ENCODE peak calls at places on chromosome 9, in nine cellular contexts. S is cardiac fibroblast; M is bronchial epithelial cell; N is PC-9; A is fibroblast of villous mesenchyme; T is mesendoderm; V is left ventricle myocardium inferior; C is effector memory CD4-positive, alpha-beta T cell; L is AG04450. I is an unnamed sample.

GRCh38 chr9:79257671-79258410 is 313.9 kb upstream of the TLE4 start:
- DNase-seq in T (no peak), M (no peak), V (no peak), N (no peak), S (no peak), L (no peak), A (no peak), C (no peak), I (no peak)

GRCh38 chr9:83708515-83709158 is 879 bp upstream of the UBQLN1 start:
- DNase-seq in S (peak), N (peak), L (no peak), M (peak), C (peak), V (peak), T (peak), A (peak), I (peak)

GRCh38 chr9:71647094-71647591 is 121.2 kb downstream of the CEMIP2 start:
- DNase-seq in N (peak), M (peak), C (peak), A (peak), L (peak), T (peak), V (peak), S (peak), I (peak)

GRCh38 chr9:76926846-76927245 is 20.9 kb upstream of the PRUNE2 start:
- DNase-seq in S (no peak), T (no peak), M (no peak), V (no peak), C (no peak), N (no peak), A (no peak), L (no peak), I (no peak)

GRCh38 chr9:77961541-77961940 is 70.1 kb downstream of the GNAQ start:
- DNase-seq in S (peak), L (no peak), V (no peak), T (peak), M (no peak), N (no peak), C (no peak), A (peak), I (no peak)

GRCh38 chr9:134083451-134083850 is 15.6 kb upstream of the BRD3 start:
- DNase-seq in A (no peak), M (peak), C (no peak), L (no peak), N (no peak), T (no peak), V (no peak), S (no peak), I (no peak)

GRCh38 chr9:134547161-134548100 is 94.2 kb upstream of the COL5A1 start:
- DNase-seq in T (no peak), N (no peak), A (no peak), L (no peak), V (peak), S (no peak), C (no peak), M (no peak), I (no peak)

GRCh38 chr9:132351404-132352050 is 3.3 kb downstream of the SETX start:
- DNase-seq in S (no peak), A (peak), L (no peak), M (peak), V (no peak), C (no peak), N (no peak), T (no peak), I (peak)

GRCh38 chr9:79471577-79472543 is 99.9 kb upstream of the TLE4 start:
- DNase-seq in S (peak), A (peak), V (peak), T (peak), M (peak), C (no peak), N (no peak), L (no peak), I (peak)

GRCh38 chr9:88789785-88790184 is 201.5 kb upstream of the S1PR3 start:
- DNase-seq in A (peak), C (no peak), V (no peak), S (peak), N (peak), T (no peak), L (no peak), M (peak), I (no peak)

GRCh38 chr9:135243201-135244190 is 156.0 kb downstream of the OLFM1 start:
- DNase-seq in A (no peak), V (no peak), C (no peak), M (no peak), S (no peak), T (no peak), N (no peak), L (no peak), I (no peak)

GRCh38 chr9:91880378-91880972 is 69.6 kb downstream of the ROR2 start:
- DNase-seq in M (no peak), A (no peak), N (no peak), C (no peak), S (no peak), V (no peak), L (no peak), T (no peak), I (no peak)

GRCh38 chr9:92266486-92266885 is 27.0 kb downstream of the IARS1 start:
- DNase-seq in T (no peak), A (no peak), N (no peak), L (no peak), C (no peak), S (no peak), V (peak), M (no peak), I (no peak)

GRCh38 chr9:134519403-134520070 is 122.1 kb upstream of the COL5A1 start:
- DNase-seq in N (no peak), S (no peak), A (no peak), C (no peak), T (no peak), V (no peak), M (no peak), L (no peak), I (no peak)

GRCh38 chr9:77488439-77489126 is 159.5 kb downstream of the GNA14 start:
- DNase-seq in T (peak), N (no peak), M (peak), A (peak), S (peak), C (no peak), V (no peak), L (no peak), I (peak)

GRCh38 chr9:3954950-3955670 is 344.8 kb downstream of the GLIS3 start:
- DNase-seq in S (peak), A (peak), V (no peak), C (no peak), M (no peak), T (peak), L (no peak), N (no peak), I (peak)

GRCh38 chr9:124124729-124125589 is 113.4 kb downstream of the LHX2 start:
- DNase-seq in L (no peak), A (no peak), S (no peak), V (no peak), M (no peak), C (no peak), N (no peak), T (no peak), I (no peak)

GRCh38 chr9:73129941-73130695 is 21.5 kb upstream of the ANXA1 start:
- DNase-seq in S (no peak), N (no peak), V (no peak), L (no peak), T (no peak), C (no peak), M (no peak), A (no peak), I (no peak)

GRCh38 chr9:114287763-114288232 is 35.1 kb upstream of the ORM1 start:
- DNase-seq in A (no peak), T (no peak), C (no peak), V (peak), L (no peak), S (no peak), N (no peak), M (no peak), I (no peak)

GRCh38 chr9:132006657-132007370 is 72.9 kb downstream of the MED27 start:
- DNase-seq in A (peak), M (peak), N (no peak), S (peak), V (no peak), T (peak), L (no peak), C (no peak), I (no peak)

GRCh38 chr9:113675475-113675941 is 200.6 kb upstream of the ZNF618 start:
- DNase-seq in C (no peak), S (peak), N (no peak), M (peak), A (peak), L (peak), T (no peak), V (peak), I (peak)

GRCh38 chr9:100352201-100352726 is 478 bp downstream of the TEX10 start:
- DNase-seq in C (no peak), L (no peak), V (peak), N (no peak), M (peak), T (peak), S (peak), A (peak), I (peak)

GRCh38 chr9:81112638-81113037 is 576.7 kb downstream of the TLE1 start:
- DNase-seq in S (no peak), A (no peak), T (no peak), C (no peak), N (no peak), M (no peak), L (no peak), V (no peak), I (no peak)

GRCh38 chr9:81108821-81109220 is 580.5 kb downstream of the TLE1 start:
- DNase-seq in M (peak), C (no peak), S (no peak), T (no peak), A (no peak), L (no peak), V (no peak), N (peak), I (no peak)

GRCh38 chr9:81116340-81117207 is 572.8 kb downstream of the TLE1 start:
- DNase-seq in S (no peak), M (no peak), L (peak), V (no peak), A (peak), N (no peak), T (no peak), C (no peak), I (no peak)

GRCh38 chr9:81118416-81118815 is 570.9 kb downstream of the TLE1 start:
- DNase-seq in N (no peak), T (no peak), C (no peak), M (no peak), V (no peak), A (no peak), S (no peak), L (no peak), I (peak)

GRCh38 chr9:81113408-81114124 is 575.8 kb downstream of the TLE1 start:
- DNase-seq in M (no peak), T (no peak), S (no peak), N (no peak), A (no peak), L (no peak), C (no peak), V (no peak), I (no peak)
- H3K4me3 ChIP-seq in M (no peak), T (no peak), S (no peak), N (no peak), A (no peak), L (no peak), C (no peak), V (no peak), I (no peak)

GRCh38 chr9:86795047-86795437 is 152.3 kb downstream of the GAS1 start:
- DNase-seq in T (no peak), N (no peak), A (no peak), L (no peak), S (no peak), M (no peak), V (no peak), C (no peak), I (peak)
- H3K4me3 ChIP-seq in T (no peak), N (no peak), A (no peak), L (no peak), S (no peak), M (no peak), V (peak), C (no peak), I (peak)

GRCh38 chr9:122086873-122087272 is 6.2 kb downstream of the TTLL11 start:
- DNase-seq in V (no peak), N (peak), C (no peak), M (no peak), A (no peak), T (no peak), S (no peak), L (no peak), I (no peak)

GRCh38 chr9:122085260-122085659 is 7.8 kb downstream of the TTLL11 start:
- DNase-seq in S (no peak), T (no peak), L (no peak), M (no peak), A (no peak), N (no peak), C (no peak), V (no peak), I (no peak)

GRCh38 chr9:122087406-122088200 is 5.5 kb downstream of the TTLL11 start:
- DNase-seq in L (peak), M (peak), A (peak), V (no peak), S (peak), T (no peak), N (peak), C (no peak), I (peak)

GRCh38 chr9:122080986-122081385 is 12.1 kb downstream of the TTLL11 start:
- DNase-seq in C (no peak), N (no peak), V (no peak), T (no peak), M (no peak), S (no peak), L (peak), A (no peak), I (no peak)

GRCh38 chr9:122084276-122084675 is 8.8 kb downstream of the TTLL11 start:
- DNase-seq in S (no peak), T (no peak), C (no peak), A (no peak), L (no peak), N (peak), V (no peak), M (no peak), I (no peak)
- H3K4me3 ChIP-seq in S (no peak), T (no peak), C (no peak), A (no peak), L (no peak), N (no peak), V (no peak), M (no peak), I (no peak)

DNA sequence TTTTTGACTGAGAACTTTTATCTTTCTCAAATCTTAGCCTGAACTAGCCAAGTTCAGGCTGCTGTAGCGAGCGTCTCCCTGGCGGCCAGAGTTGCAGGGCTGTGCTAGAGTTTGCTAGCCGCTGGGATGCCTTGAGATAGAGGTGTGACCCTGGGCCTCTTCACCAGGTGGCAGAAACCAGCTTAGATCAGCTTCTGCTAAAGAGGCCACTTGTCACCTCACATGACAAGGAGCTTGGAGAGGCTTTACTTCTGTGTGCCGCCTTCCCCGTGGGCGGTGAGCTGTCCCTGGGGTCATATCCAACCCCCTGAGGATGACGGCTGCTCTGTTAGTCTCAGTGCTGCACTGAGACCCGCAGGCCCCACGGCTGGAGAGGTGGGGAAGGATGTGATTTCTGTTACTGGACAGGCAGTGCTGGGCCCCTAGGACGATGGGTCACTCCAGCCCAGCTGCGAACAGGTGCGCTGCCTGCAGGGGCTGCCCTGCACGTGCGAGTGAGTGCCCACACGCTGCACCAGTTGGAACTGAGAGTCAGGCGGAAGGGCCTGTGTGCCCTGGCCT is 63.7 kb downstream of the EHMT1 start:
- DNase-seq in N (no peak), A (no peak), T (peak), C (no peak), S (no peak), L (no peak), M (no peak), V (no peak), I (no peak)
- H3K4me3 ChIP-seq in N (no peak), A (no peak), T (no peak), C (no peak), S (no peak), L (no peak), M (no peak), V (no peak), I (no peak)

DNA sequence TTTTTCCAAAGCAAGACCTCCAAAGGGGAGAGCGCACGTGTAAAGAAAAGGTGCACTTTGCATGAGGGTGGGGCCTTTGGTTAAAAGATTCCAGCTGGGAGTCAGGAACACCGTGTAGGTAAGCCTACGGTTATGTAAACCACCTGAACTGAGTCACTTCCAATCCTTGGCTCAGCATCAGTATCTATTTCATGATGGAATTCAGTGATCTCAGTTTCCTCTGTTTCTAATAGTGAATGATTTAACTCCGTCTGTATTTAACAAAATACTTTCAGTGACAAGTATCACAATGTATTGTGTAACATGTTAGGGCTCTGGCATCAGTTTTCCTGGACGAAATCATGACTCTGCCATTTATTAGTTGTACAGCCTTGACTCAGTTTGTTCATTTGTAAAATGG is 1.3 kb upstream of the SVEP1 start:
- DNase-seq in C (no peak), S (peak), V (no peak), A (no peak), N (peak), T (no peak), M (peak), L (no peak), I (peak)
- H3K4me3 ChIP-seq in C (no peak), S (peak), V (peak), A (peak), N (peak), T (no peak), M (no peak), L (peak), I (peak)

GRCh38 chr9:34577635-34578240 is 11.8 kb downstream of the CNTFR start:
- DNase-seq in S (no peak), T (peak), M (no peak), L (no peak), A (no peak), N (no peak), V (no peak), C (no peak), I (no peak)

GRCh38 chr9:34575775-34576592 is 13.5 kb downstream of the CNTFR start:
- DNase-seq in C (no peak), L (no peak), S (no peak), T (no peak), M (no peak), V (no peak), A (no peak), N (no peak), I (no peak)

GRCh38 chr9:34576943-34577634 is 12.4 kb downstream of the CNTFR start:
- DNase-seq in V (no peak), T (peak), S (no peak), N (no peak), A (no peak), L (no peak), M (no peak), C (no peak), I (no peak)

GRCh38 chr9:34578241-34579096 is 11.1 kb downstream of the CNTFR start:
- DNase-seq in A (peak), N (no peak), V (no peak), L (no peak), S (peak), M (peak), T (peak), C (no peak), I (peak)

DNA sequence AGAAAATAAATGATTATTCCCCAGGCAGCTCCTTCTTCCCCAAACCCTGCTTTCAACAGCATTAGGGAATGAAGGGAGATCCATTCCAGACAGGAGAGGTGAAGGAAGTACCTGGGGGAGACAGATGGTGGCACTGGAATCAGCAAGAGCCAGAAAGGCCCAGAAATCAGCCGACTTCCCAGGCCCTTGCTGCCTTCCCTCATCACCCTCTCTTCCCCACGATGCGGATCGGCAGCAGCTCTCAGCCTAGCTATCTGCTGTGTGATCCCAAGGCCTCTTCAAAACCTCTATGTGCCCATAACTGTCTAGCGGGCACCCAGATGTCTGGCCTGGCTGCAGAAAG is 13.0 kb downstream of the CNTFR start:
- DNase-seq in M (no peak), A (no peak), T (no peak), L (no peak), C (no peak), N (no peak), V (no peak), S (no peak), I (no peak)
- H3K4me3 ChIP-seq in M (no peak), A (no peak), T (no peak), L (no peak), C (no peak), N (no peak), V (no peak), S (no peak), I (no peak)

GRCh38 chr9:136552117-136552685 is 6.4 kb upstream of the NOTCH1 start:
- DNase-seq in A (peak), N (no peak), L (peak), V (no peak), T (no peak), C (no peak), S (peak), M (peak), I (peak)
- H3K4me3 ChIP-seq in A (peak), N (no peak), L (no peak), V (no peak), T (no peak), C (no peak), S (no peak), M (no peak), I (peak)

DNA sequence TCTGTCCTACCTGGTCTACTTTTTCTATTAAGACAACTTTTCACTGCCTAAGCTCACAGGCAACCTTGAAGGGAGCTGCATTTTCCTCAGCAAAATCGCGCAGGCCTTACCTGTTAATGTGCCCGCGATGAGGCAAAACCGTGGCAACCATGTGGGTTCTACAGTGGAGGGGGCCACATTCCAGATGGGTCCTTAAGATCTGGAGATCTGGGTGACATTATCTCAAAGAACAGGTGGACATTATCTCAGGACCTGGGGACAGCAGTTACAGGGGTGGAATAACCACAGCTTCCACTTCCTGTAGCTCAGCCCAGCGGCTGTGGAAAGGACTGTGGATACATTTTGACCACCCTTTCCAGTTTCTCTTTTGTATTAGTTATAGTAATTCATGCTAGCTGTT is 112.8 kb upstream of the PTCH1 start:
- DNase-seq in T (no peak), N (no peak), M (no peak), L (no peak), C (no peak), V (no peak), A (no peak), S (no peak), I (no peak)
- H3K4me3 ChIP-seq in T (no peak), N (no peak), M (no peak), L (no peak), C (no peak), V (no peak), A (no peak), S (no peak), I (no peak)

GRCh38 chr9:128092199-128092977 is 24.4 kb downstream of the SLC25A25 start:
- DNase-seq in A (no peak), T (no peak), N (no peak), S (no peak), C (no peak), M (no peak), L (no peak), V (no peak), I (no peak)

GRCh38 chr9:128094166-128094949 is 26.3 kb downstream of the SLC25A25 start:
- DNase-seq in A (peak), V (peak), M (peak), S (peak), T (peak), L (peak), C (peak), N (peak), I (peak)

GRCh38 chr9:128093016-128093415 is 25.0 kb downstream of the SLC25A25 start:
- DNase-seq in C (no peak), V (no peak), S (no peak), A (no peak), M (no peak), N (no peak), L (no peak), T (no peak), I (no peak)

GRCh38 chr9:128091144-128091543 is 23.1 kb downstream of the SLC25A25 start:
- DNase-seq in V (peak), A (peak), M (no peak), S (peak), N (no peak), T (peak), C (no peak), L (peak), I (peak)

GRCh38 chr9:128091571-128091970 is 23.5 kb downstream of the SLC25A25 start:
- DNase-seq in L (no peak), M (no peak), S (no peak), C (no peak), V (no peak), N (no peak), A (no peak), T (no peak), I (no peak)
- H3K4me3 ChIP-seq in L (peak), M (no peak), S (peak), C (no peak), V (peak), N (no peak), A (peak), T (no peak), I (peak)